ENCODE peak calls at places on chromosomes 12 and 14, in ten cellular contexts. G is cardiac muscle cell, I is Calu3, Q is left lung, V is astrocyte of the cerebellum, O is HL-60, N is body of pancreas, Z is fibroblast of mammary gland, P is epithelial cell of esophagus, T is suprapubic skin. W is an unnamed sample.

GRCh38 chr14:90785474-90785873 is 30.8 kb downstream of the TTC7B start:
- DNase-seq in P (no peak), T (peak), I (no peak), Z (no peak), N (peak), V (no peak), O (peak), Q (peak), G (peak), W (no peak)

GRCh38 chr12:107564946-107565345 is 120.7 kb upstream of the PWP1 start:
- DNase-seq in T (no peak), G (no peak), V (no peak), Z (peak), I (peak), N (no peak), P (peak), O (no peak), Q (no peak), W (no peak)

GRCh38 chr12:46271846-46272245 is 3.0 kb upstream of the SLC38A1 start:
- DNase-seq in V (no peak), Q (no peak), T (no peak), P (no peak), Z (no peak), O (no peak), N (no peak), G (no peak), I (no peak), W (no peak)

GRCh38 chr14:22563987-22564386 is 25.0 kb downstream of the DAD1 start:
- DNase-seq in V (no peak), T (no peak), I (no peak), Z (no peak), Q (no peak), O (no peak), G (no peak), N (no peak), P (no peak), W (no peak)

GRCh38 chr14:32473476-32473875 is 144.4 kb downstream of the AKAP6 start:
- DNase-seq in N (peak), V (peak), O (no peak), I (peak), Z (peak), P (peak), T (no peak), G (peak), Q (peak), W (peak)

GRCh38 chr14:76776306-76777251 is 15.3 kb downstream of the VASH1 start:
- DNase-seq in O (no peak), V (no peak), Z (no peak), Q (peak), P (no peak), T (peak), N (no peak), I (no peak), G (no peak), W (no peak)

GRCh38 chr14:78933948-78934524 is 763.9 kb downstream of the NRXN3 start:
- DNase-seq in I (peak), O (no peak), Q (no peak), V (peak), P (peak), G (peak), N (peak), Z (peak), T (no peak), W (no peak)

GRCh38 chr12:49580572-49581535 is 12.9 kb upstream of the MCRS1 start:
- DNase-seq in N (peak), T (no peak), O (peak), G (peak), V (peak), P (peak), Q (peak), Z (peak), I (peak), W (no peak)

GRCh38 chr14:28767851-28768548 is 1.4 kb downstream of the FOXG1 start:
- DNase-seq in N (no peak), P (no peak), I (no peak), T (no peak), Q (no peak), Z (no peak), G (no peak), O (no peak), V (no peak), W (no peak)

GRCh38 chr12:75969768-75970167 is 61.8 kb downstream of the PHLDA1 start:
- DNase-seq in G (peak), N (peak), O (peak), V (no peak), P (peak), Z (no peak), T (no peak), I (no peak), Q (peak), W (no peak)

GRCh38 chr14:65371784-65372183 is 40.7 kb upstream of the FUT8 start:
- DNase-seq in Z (no peak), G (no peak), P (no peak), O (no peak), Q (no peak), T (no peak), I (no peak), N (no peak), V (no peak), W (no peak)

GRCh38 chr12:67269632-67270578 is 747 bp downstream of the CAND1 start:
- DNase-seq in T (no peak), O (peak), P (peak), I (peak), V (no peak), N (peak), G (peak), Z (no peak), Q (peak), W (no peak)

GRCh38 chr12:92032101-92032500 is 113.5 kb downstream of the BTG1 start:
- DNase-seq in G (no peak), I (no peak), Q (no peak), N (no peak), Z (no peak), T (no peak), O (no peak), P (no peak), V (no peak), W (no peak)

GRCh38 chr14:103332143-103332919 is 1.7 kb upstream of the EIF5 start:
- DNase-seq in T (no peak), N (no peak), I (no peak), G (no peak), O (peak), V (no peak), P (no peak), Z (no peak), Q (no peak), W (no peak)

GRCh38 chr12:124413401-124413800 is 118.5 kb downstream of the RFLNA start:
- DNase-seq in I (no peak), N (peak), P (no peak), Q (no peak), G (no peak), V (no peak), O (no peak), T (no peak), Z (no peak), W (no peak)

GRCh38 chr12:27206801-27207502 is 37.1 kb upstream of the STK38L start:
- DNase-seq in G (no peak), P (no peak), I (no peak), N (no peak), V (no peak), Z (no peak), O (no peak), Q (no peak), T (no peak), W (no peak)

DNA sequence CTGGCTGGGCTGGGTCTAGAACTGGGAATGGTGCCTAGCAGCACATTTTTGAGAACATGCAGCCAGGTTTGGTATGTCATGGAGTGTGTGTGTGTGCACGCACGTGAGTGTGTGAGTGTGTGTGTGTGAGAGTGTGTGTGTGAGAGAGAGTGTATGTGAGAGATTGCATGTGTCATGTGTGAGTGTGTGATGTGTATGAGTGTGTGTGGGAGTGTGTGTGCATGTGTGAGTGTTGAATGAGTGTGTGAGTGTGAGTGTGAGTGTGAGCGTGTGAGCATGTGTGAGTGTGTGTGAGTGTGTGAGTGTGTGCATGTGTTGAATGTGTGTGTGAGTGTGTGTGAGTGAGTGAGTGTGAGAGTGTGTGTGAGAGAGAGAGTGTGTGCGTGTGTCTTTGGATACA is 108.9 kb upstream of the ETV6 start:
- DNase-seq in N (no peak), Q (no peak), P (no peak), Z (no peak), V (no peak), G (no peak), O (no peak), T (no peak), I (no peak), W (no peak)
- TF ChIP-seq CTCF in N (no peak), Q (no peak), P (no peak), Z (no peak), V (no peak), G (no peak), O (no peak), T (no peak), I (no peak), W (no peak)

DNA sequence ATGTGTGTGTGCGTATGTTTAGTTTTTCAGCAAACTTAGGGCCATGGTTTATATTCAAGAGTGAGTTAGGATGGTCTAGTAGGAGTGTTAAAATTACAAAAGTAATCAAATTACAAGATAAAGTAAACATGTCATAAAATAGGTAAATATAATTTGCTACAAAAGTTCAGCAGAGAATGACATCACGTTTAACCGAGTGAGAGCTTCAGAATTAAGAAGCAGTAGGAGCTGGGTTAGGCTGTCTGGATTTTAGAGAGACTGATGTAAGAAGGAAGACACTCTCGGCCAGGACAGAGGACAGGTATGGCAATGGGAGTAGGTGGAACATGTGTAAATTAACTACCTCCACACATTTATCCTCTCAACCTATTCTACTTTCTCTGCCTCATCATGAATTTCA is 11.6 kb upstream of the MGST1 start:
- DNase-seq in Q (no peak), Z (no peak), T (no peak), N (no peak), G (no peak), O (no peak), P (no peak), I (no peak), V (no peak), W (no peak)
- TF ChIP-seq CTCF in Q (no peak), Z (no peak), T (no peak), N (no peak), G (no peak), O (no peak), P (no peak), I (no peak), V (no peak), W (no peak)

DNA sequence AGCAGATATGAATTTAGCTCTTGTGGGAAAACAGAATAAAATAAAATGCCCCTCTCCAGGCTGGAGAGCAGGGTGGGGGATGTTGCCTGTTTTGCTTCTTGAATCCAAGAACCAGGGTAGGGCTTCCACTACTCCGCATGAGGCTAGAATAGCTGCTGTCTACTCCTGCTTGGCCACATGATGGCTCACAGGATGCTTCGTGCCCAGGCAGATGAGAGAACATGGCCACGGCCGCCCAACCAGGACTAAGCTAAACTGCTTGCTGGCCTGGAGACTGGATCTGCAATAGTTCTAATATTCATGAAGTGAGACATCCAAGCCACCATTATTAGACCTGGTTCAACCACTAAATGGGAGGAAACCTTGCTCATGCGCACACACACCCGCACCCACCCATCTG is 122.2 kb upstream of the METAP2 start:
- DNase-seq in T (no peak), O (no peak), Z (peak), N (no peak), P (no peak), V (no peak), I (no peak), Q (no peak), G (peak), W (no peak)
- TF ChIP-seq CTCF in T (no peak), O (no peak), Z (no peak), N (no peak), P (no peak), V (no peak), I (no peak), Q (no peak), G (no peak), W (no peak)

GRCh38 chr12:80598004-80598606 is 109.3 kb upstream of the MYF6 start:
- DNase-seq in N (peak), Z (peak), P (peak), T (no peak), I (peak), V (peak), O (no peak), Q (no peak), G (peak), W (no peak)
- TF ChIP-seq CTCF in N (no peak), Z (peak), P (peak), T (no peak), I (peak), V (peak), O (no peak), Q (no peak), G (peak), W (peak)

GRCh38 chr12:54146506-54147145 is 42.2 kb downstream of the SMUG1 start:
- DNase-seq in V (no peak), P (no peak), G (no peak), Q (no peak), N (no peak), I (no peak), O (no peak), Z (no peak), T (no peak), W (no peak)

GRCh38 chr12:54148560-54149439 is 40.0 kb downstream of the SMUG1 start:
- DNase-seq in G (no peak), O (no peak), Q (no peak), T (no peak), V (no peak), N (no peak), Z (no peak), I (no peak), P (no peak), W (no peak)

GRCh38 chr12:54145844-54146243 is 42.9 kb downstream of the SMUG1 start:
- DNase-seq in V (no peak), Q (no peak), I (no peak), P (no peak), N (no peak), Z (no peak), O (no peak), T (no peak), G (no peak), W (no peak)

GRCh38 chr12:54147606-54148005 is 41.2 kb downstream of the SMUG1 start:
- DNase-seq in P (no peak), G (no peak), Z (no peak), Q (no peak), N (no peak), V (no peak), T (no peak), I (no peak), O (no peak), W (no peak)

GRCh38 chr12:54147186-54147585 is 41.6 kb downstream of the SMUG1 start:
- DNase-seq in I (peak), V (no peak), O (no peak), T (no peak), Q (no peak), G (no peak), N (no peak), P (no peak), Z (no peak), W (no peak)
- TF ChIP-seq CTCF in I (no peak), V (no peak), O (no peak), T (no peak), Q (no peak), G (no peak), N (no peak), P (no peak), Z (no peak), W (no peak)

GRCh38 chr14:24297190-24297964 is 2.2 kb downstream of the DHRS1 start:
- DNase-seq in T (no peak), N (no peak), Z (peak), I (peak), G (peak), V (no peak), P (peak), Q (no peak), O (peak), W (no peak)
- TF ChIP-seq CTCF in T (peak), N (peak), Z (peak), I (peak), G (peak), V (peak), P (peak), Q (no peak), O (peak), W (peak)

GRCh38 chr12:71125515-71125914 is 32.3 kb downstream of the TSPAN8 start:
- DNase-seq in N (no peak), O (no peak), V (no peak), Z (peak), G (peak), T (no peak), P (no peak), Q (no peak), I (no peak), W (no peak)
- TF ChIP-seq CTCF in N (no peak), O (no peak), V (no peak), Z (peak), G (peak), T (no peak), P (no peak), Q (no peak), I (no peak), W (no peak)

DNA sequence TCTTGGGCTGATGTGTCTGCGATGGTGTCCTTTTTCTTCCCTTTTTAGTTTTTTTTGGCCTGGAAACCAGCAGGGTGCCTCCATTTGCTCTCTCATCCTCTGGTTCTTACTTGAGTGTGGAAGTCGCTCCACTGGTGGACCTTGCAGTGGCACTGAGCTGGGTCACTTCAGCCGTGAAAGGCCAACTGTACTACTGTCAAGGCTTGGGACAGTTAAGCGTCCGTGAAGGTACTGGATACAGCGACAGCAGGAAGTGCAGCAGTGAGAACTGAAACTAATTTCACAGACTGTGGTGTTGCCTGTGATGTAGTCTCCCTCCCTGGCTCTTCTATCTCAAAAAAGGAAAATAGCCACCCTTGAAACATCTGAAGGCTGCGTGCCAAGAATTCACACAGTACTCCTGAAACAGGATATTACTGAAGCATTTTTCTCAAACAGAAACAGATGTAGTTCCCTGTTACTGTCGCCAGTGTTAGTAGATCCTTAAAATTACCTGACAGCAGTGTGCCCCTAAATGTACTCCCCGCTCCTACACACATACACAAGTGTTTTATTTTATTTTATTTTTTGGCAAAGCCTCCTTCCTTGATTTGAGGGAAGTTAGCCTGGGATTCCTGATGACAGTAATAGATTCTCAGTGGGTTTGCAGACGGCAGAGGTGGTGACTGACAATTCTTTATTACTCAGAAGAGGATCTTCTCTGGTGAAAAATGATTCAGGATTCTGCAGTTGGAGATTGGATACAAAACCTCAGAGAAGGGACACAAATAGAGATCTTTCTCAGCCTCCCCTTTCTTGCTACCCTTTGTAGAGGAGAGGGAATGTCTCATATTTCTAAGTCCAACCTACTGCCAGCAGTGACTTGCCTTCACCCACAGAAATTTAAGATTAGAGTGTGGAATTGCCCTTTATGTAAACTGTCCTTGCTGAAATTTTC is 4.3 kb downstream of the SUSD6 start:
- DNase-seq in I (peak), N (peak), P (peak), T (no peak), O (peak), G (peak), V (peak), Z (peak), Q (peak), W (peak)
- TF ChIP-seq CTCF in I (no peak), N (no peak), P (no peak), T (no peak), O (no peak), G (no peak), V (no peak), Z (no peak), Q (no peak), W (no peak)

GRCh38 chr14:74618078-74618952 is 6.3 kb upstream of the LTBP2 start:
- DNase-seq in V (no peak), T (no peak), G (peak), N (peak), I (peak), O (peak), Z (peak), P (peak), Q (peak), W (no peak)
- TF ChIP-seq CTCF in V (no peak), T (no peak), G (no peak), N (no peak), I (no peak), O (no peak), Z (no peak), P (no peak), Q (no peak), W (no peak)

W was measured in BJ.